ENCODE peak calls at places on chromosomes 2 and 18, in seven cellular contexts. One of them, this sample, is unnamed.

GRCh38 chr18:12691021-12691420 is 11.5 kb downstream of the CEP76 start:
- DNase-seq in stimulated activated CD8-positive, alpha-beta memory T cell treated with anti-CD3 and anti-CD28 coated beads, Interleukin-2, amount 100 ng/mL, for 48 hours: no peak
- DNase-seq in fibroblast of the aortic adventitia: no peak
- DNase-seq in CD4-positive, alpha-beta memory T cell: no peak
- DNase-seq in foreskin melanocyte: no peak
- DNase-seq in germinal center: no peak
- DNase-seq in type B pancreatic cell: no peak
- DNase-seq in this sample: no peak

GRCh38 chr2:96374211-96374951 is 38.8 kb downstream of the NCAPH start:
- DNase-seq in stimulated activated CD8-positive, alpha-beta memory T cell treated with anti-CD3 and anti-CD28 coated beads, Interleukin-2, amount 100 ng/mL, for 48 hours: no peak
- DNase-seq in CD4-positive, alpha-beta memory T cell: no peak
- DNase-seq in foreskin melanocyte: no peak
- DNase-seq in type B pancreatic cell: no peak
- DNase-seq in germinal center: no peak
- DNase-seq in fibroblast of the aortic adventitia: peak
- DNase-seq in this sample: no peak

GRCh38 chr2:37585295-37585908 is 86.0 kb downstream of the CDC42EP3 start:
- DNase-seq in CD4-positive, alpha-beta memory T cell: peak
- DNase-seq in germinal center: no peak
- DNase-seq in foreskin melanocyte: no peak
- DNase-seq in type B pancreatic cell: no peak
- DNase-seq in fibroblast of the aortic adventitia: no peak
- DNase-seq in stimulated activated CD8-positive, alpha-beta memory T cell treated with anti-CD3 and anti-CD28 coated beads, Interleukin-2, amount 100 ng/mL, for 48 hours: no peak
- DNase-seq in this sample: no peak

GRCh38 chr2:54579682-54580349 is 123.7 kb downstream of the SPTBN1 start:
- DNase-seq in germinal center: peak
- DNase-seq in foreskin melanocyte: no peak
- DNase-seq in type B pancreatic cell: no peak
- DNase-seq in stimulated activated CD8-positive, alpha-beta memory T cell treated with anti-CD3 and anti-CD28 coated beads, Interleukin-2, amount 100 ng/mL, for 48 hours: no peak
- DNase-seq in fibroblast of the aortic adventitia: no peak
- DNase-seq in CD4-positive, alpha-beta memory T cell: no peak
- DNase-seq in this sample: peak

GRCh38 chr2:96727431-96727830 is 12.4 kb downstream of the LMAN2L start:
- DNase-seq in stimulated activated CD8-positive, alpha-beta memory T cell treated with anti-CD3 and anti-CD28 coated beads, Interleukin-2, amount 100 ng/mL, for 48 hours: no peak
- DNase-seq in fibroblast of the aortic adventitia: peak
- DNase-seq in type B pancreatic cell: no peak
- DNase-seq in foreskin melanocyte: no peak
- DNase-seq in germinal center: no peak
- DNase-seq in CD4-positive, alpha-beta memory T cell: no peak
- DNase-seq in this sample: no peak

GRCh38 chr2:60549250-60550150 is 4.0 kb downstream of the BCL11A start:
- DNase-seq in foreskin melanocyte: no peak
- DNase-seq in CD4-positive, alpha-beta memory T cell: peak
- DNase-seq in type B pancreatic cell: no peak
- DNase-seq in stimulated activated CD8-positive, alpha-beta memory T cell treated with anti-CD3 and anti-CD28 coated beads, Interleukin-2, amount 100 ng/mL, for 48 hours: no peak
- DNase-seq in germinal center: no peak
- DNase-seq in fibroblast of the aortic adventitia: no peak
- DNase-seq in this sample: peak

GRCh38 chr2:118179445-118179844 is 91.2 kb downstream of the INSIG2 start:
- DNase-seq in stimulated activated CD8-positive, alpha-beta memory T cell treated with anti-CD3 and anti-CD28 coated beads, Interleukin-2, amount 100 ng/mL, for 48 hours: no peak
- DNase-seq in germinal center: no peak
- DNase-seq in type B pancreatic cell: no peak
- DNase-seq in fibroblast of the aortic adventitia: no peak
- DNase-seq in foreskin melanocyte: no peak
- DNase-seq in CD4-positive, alpha-beta memory T cell: no peak
- DNase-seq in this sample: no peak

GRCh38 chr2:46735108-46735691 is 180.4 kb downstream of the MCFD2 start:
- DNase-seq in fibroblast of the aortic adventitia: no peak
- DNase-seq in CD4-positive, alpha-beta memory T cell: no peak
- DNase-seq in stimulated activated CD8-positive, alpha-beta memory T cell treated with anti-CD3 and anti-CD28 coated beads, Interleukin-2, amount 100 ng/mL, for 48 hours: no peak
- DNase-seq in type B pancreatic cell: no peak
- DNase-seq in foreskin melanocyte: no peak
- DNase-seq in germinal center: no peak
- DNase-seq in this sample: no peak

GRCh38 chr2:124382067-124382618 is 357.1 kb downstream of the CNTNAP5 start:
- DNase-seq in germinal center: no peak
- DNase-seq in type B pancreatic cell: no peak
- DNase-seq in CD4-positive, alpha-beta memory T cell: no peak
- DNase-seq in stimulated activated CD8-positive, alpha-beta memory T cell treated with anti-CD3 and anti-CD28 coated beads, Interleukin-2, amount 100 ng/mL, for 48 hours: no peak
- DNase-seq in foreskin melanocyte: no peak
- DNase-seq in fibroblast of the aortic adventitia: no peak
- DNase-seq in this sample: no peak

GRCh38 chr2:160970052-160970846 is 190.0 kb upstream of the TANK start:
- DNase-seq in type B pancreatic cell: no peak
- DNase-seq in germinal center: no peak
- DNase-seq in stimulated activated CD8-positive, alpha-beta memory T cell treated with anti-CD3 and anti-CD28 coated beads, Interleukin-2, amount 100 ng/mL, for 48 hours: no peak
- DNase-seq in fibroblast of the aortic adventitia: peak
- DNase-seq in CD4-positive, alpha-beta memory T cell: no peak
- DNase-seq in foreskin melanocyte: peak
- DNase-seq in this sample: no peak

GRCh38 chr18:79393181-79393598 is 2.5 kb upstream of the NFATC1 start:
- DNase-seq in germinal center: peak
- DNase-seq in type B pancreatic cell: no peak
- DNase-seq in foreskin melanocyte: no peak
- DNase-seq in fibroblast of the aortic adventitia: no peak
- DNase-seq in stimulated activated CD8-positive, alpha-beta memory T cell treated with anti-CD3 and anti-CD28 coated beads, Interleukin-2, amount 100 ng/mL, for 48 hours: no peak
- DNase-seq in CD4-positive, alpha-beta memory T cell: peak
- DNase-seq in this sample: no peak